ENCODE peak calls at places on chromosome 19, in six cellular contexts. One of them, this sample, is unnamed.
A peak's percentile ranks its signal among the peaks of the same experiment; 100 is the strongest.

GRCh38 chr19:5335593-5335992 is 5.0 kb downstream of the PTPRS start:
- DNase-seq in gastrocnemius medialis: no peak
- DNase-seq in vagina: no peak
- DNase-seq in K562: no peak
- DNase-seq in A549: no peak
- DNase-seq in ovary: no peak
- DNase-seq in this sample: no peak

GRCh38 chr19:30784850-30785459 is 412.8 kb downstream of the ZNF536 start:
- DNase-seq in K562: peak; percentile 74
- DNase-seq in vagina: no peak
- DNase-seq in gastrocnemius medialis: peak; percentile 25
- DNase-seq in ovary: peak; percentile 63
- DNase-seq in A549: peak; percentile 42
- DNase-seq in this sample: peak; percentile 32

GRCh38 chr19:33693678-33694077 is 71.9 kb downstream of the CHST8 start:
- DNase-seq in A549: no peak
- DNase-seq in vagina: no peak
- DNase-seq in K562: no peak
- DNase-seq in ovary: no peak
- DNase-seq in gastrocnemius medialis: no peak
- DNase-seq in this sample: no peak

GRCh38 chr19:13718733-13719132 is 45.6 kb upstream of the MRI1 start:
- DNase-seq in vagina: no peak
- DNase-seq in K562: no peak
- DNase-seq in gastrocnemius medialis: no peak
- DNase-seq in A549: peak; percentile 21
- DNase-seq in ovary: no peak
- DNase-seq in this sample: no peak

GRCh38 chr19:640606-641170 is 1.0 kb downstream of the FGF22 start:
- DNase-seq in A549: no peak
- DNase-seq in gastrocnemius medialis: no peak
- DNase-seq in K562: no peak
- DNase-seq in ovary: no peak
- DNase-seq in vagina: no peak
- DNase-seq in this sample: no peak

GRCh38 chr19:2578391-2578826 is 102.5 kb downstream of the GADD45B start:
- DNase-seq in A549: peak; percentile 42
- DNase-seq in gastrocnemius medialis: no peak
- DNase-seq in ovary: no peak
- DNase-seq in K562: no peak
- DNase-seq in vagina: no peak
- DNase-seq in this sample: peak; percentile 55

GRCh38 chr19:30696514-30696913 is 324.3 kb downstream of the ZNF536 start:
- DNase-seq in vagina: no peak
- DNase-seq in K562: peak; percentile 62
- DNase-seq in ovary: no peak
- DNase-seq in gastrocnemius medialis: no peak
- DNase-seq in A549: peak; percentile 87
- DNase-seq in this sample: no peak

GRCh38 chr19:14554382-14554812 is 17.5 kb downstream of the NDUFB7 start:
- DNase-seq in vagina: no peak
- DNase-seq in gastrocnemius medialis: peak; percentile 55
- DNase-seq in K562: peak; percentile 33
- DNase-seq in A549: no peak
- DNase-seq in ovary: no peak
- DNase-seq in this sample: peak; percentile 73

GRCh38 chr19:35776102-35776788 is 881 bp downstream of the ARHGAP33 start:
- DNase-seq in vagina: no peak
- DNase-seq in A549: no peak
- DNase-seq in K562: no peak
- DNase-seq in gastrocnemius medialis: no peak
- DNase-seq in ovary: peak; percentile 38
- DNase-seq in this sample: no peak

GRCh38 chr19:33000910-33001309 is 28.9 kb downstream of the FAAP24 start:
- DNase-seq in A549: no peak
- DNase-seq in gastrocnemius medialis: no peak
- DNase-seq in ovary: no peak
- DNase-seq in K562: no peak
- DNase-seq in vagina: no peak
- DNase-seq in this sample: no peak

GRCh38 chr19:40762754-40763153 is 11.8 kb downstream of the SNRPA start:
- DNase-seq in K562: no peak
- DNase-seq in gastrocnemius medialis: no peak
- DNase-seq in A549: no peak
- DNase-seq in vagina: no peak
- DNase-seq in ovary: no peak
- DNase-seq in this sample: no peak

GRCh38 chr19:40758491-40758890 is 7.5 kb downstream of the SNRPA start:
- DNase-seq in A549: no peak
- DNase-seq in ovary: no peak
- DNase-seq in gastrocnemius medialis: no peak
- DNase-seq in vagina: no peak
- DNase-seq in K562: no peak
- DNase-seq in this sample: no peak

GRCh38 chr19:40756502-40757110 is 5.6 kb downstream of the SNRPA start:
- DNase-seq in gastrocnemius medialis: no peak
- DNase-seq in vagina: no peak
- DNase-seq in ovary: no peak
- DNase-seq in K562: no peak
- DNase-seq in A549: no peak
- DNase-seq in this sample: no peak

GRCh38 chr19:40755248-40755624 is 4.2 kb downstream of the SNRPA start:
- DNase-seq in ovary: no peak
- DNase-seq in gastrocnemius medialis: no peak
- DNase-seq in A549: no peak
- DNase-seq in K562: no peak
- DNase-seq in vagina: no peak
- DNase-seq in this sample: no peak

GRCh38 chr19:40759352-40759751 is 8.3 kb downstream of the SNRPA start:
- DNase-seq in A549: no peak
- DNase-seq in gastrocnemius medialis: no peak
- DNase-seq in K562: no peak
- DNase-seq in ovary: no peak
- DNase-seq in vagina: no peak
- DNase-seq in this sample: no peak
- H3K9me3 ChIP-seq in A549: no peaks in the 10 kb centered on the region
- H3K9me3 ChIP-seq in gastrocnemius medialis: no peaks in the 10 kb centered on the region
- H3K9me3 ChIP-seq in K562: no peaks in the 10 kb centered on the region
- H3K9me3 ChIP-seq in ovary: no peaks in the 10 kb centered on the region
- H3K9me3 ChIP-seq in vagina: no peaks in the 10 kb centered on the region
- H3K9me3 ChIP-seq in this sample: no peaks in the 10 kb centered on the region

GRCh38 chr19:9144920-9145319 is 4.7 kb downstream of the ZNF317 start:
- DNase-seq in gastrocnemius medialis: no peak
- DNase-seq in vagina: no peak
- DNase-seq in K562: no peak
- DNase-seq in ovary: no peak
- DNase-seq in A549: no peak
- DNase-seq in this sample: no peak

GRCh38 chr19:9139609-9140158 is 513 bp upstream of the ZNF317 start:
- DNase-seq in gastrocnemius medialis: no peak
- DNase-seq in ovary: no peak
- DNase-seq in K562: no peak
- DNase-seq in A549: no peak
- DNase-seq in vagina: no peak
- DNase-seq in this sample: no peak

DNA sequence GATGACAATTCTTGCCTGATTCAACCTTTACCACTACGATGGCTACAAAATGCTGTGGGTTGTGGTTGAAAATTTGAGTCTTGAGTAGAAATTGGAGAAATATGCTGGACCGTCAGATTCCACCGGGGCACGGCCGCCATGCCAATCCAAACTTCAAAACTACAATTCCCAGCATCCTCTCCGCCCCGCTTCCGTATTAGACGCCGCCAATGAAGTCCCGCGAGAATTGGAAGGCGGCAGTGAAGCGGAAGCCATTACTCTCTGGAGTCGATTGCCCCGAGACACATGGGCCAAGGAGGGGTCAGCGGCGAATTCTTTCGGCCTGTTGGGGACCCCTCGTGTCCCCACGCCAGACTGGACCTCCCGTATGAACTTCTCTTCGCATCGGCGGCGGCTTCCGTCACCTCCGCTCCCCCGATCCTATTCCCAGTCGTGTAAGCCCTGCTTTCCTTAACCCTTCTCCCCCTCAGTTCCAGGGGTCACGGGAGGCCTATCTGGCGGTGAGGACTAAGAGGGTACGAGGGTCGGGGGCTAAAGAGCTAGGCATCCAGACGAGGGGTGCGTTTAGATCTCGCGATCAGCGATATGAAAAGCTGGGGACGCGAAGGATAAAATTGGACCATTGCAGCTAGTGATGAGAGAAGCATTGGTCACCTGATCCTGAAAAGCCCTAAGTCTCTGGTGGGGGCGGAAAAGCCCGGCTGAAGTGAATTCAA is at the start of gene ZNF317:
- DNase-seq in A549: peak; percentile 73
- DNase-seq in vagina: no peak
- DNase-seq in K562: peak; percentile 81
- DNase-seq in ovary: peak; percentile 90
- DNase-seq in gastrocnemius medialis: peak; percentile 91
- DNase-seq in this sample: peak; percentile 92
- TF ChIP-seq POLR2A in A549: peak; percentile 56
- TF ChIP-seq POLR2A in vagina: no peak
- TF ChIP-seq POLR2A in K562: peak; percentile 95
- TF ChIP-seq POLR2A in ovary: peak; percentile 54
- TF ChIP-seq POLR2A in gastrocnemius medialis: peak; percentile 28
- TF ChIP-seq POLR2A in this sample: peak; percentile 56

DNA sequence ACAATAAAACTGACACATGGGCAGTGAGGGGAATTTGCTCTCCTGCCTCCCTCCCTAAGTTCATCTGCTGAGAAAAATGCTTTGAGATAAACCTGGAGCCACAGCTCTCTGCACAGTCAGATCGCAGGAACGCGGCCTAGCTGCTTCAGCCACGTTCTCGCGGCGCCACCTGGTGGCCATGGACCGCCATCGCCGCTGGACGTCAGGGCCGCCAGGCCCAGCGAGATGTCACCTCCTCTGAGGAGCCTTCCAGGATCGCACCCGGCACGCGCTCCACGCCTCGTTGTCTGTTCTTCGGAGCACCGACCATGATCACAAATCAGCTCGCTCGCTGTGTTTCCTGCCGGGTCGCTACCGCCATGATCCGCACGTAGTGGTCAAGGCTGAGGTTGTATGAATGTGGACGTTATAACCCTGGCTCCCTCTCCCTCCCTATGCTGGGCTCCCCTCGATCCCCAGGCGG is 20.6 kb upstream of the USP29 start:
- DNase-seq in gastrocnemius medialis: no peak
- DNase-seq in ovary: peak; percentile 90
- DNase-seq in A549: peak; percentile 33
- DNase-seq in vagina: no peak
- DNase-seq in K562: peak; percentile 66
- DNase-seq in this sample: peak; percentile 22
- H3K9me3 ChIP-seq in gastrocnemius medialis: no peaks in the 10 kb centered on the region
- H3K9me3 ChIP-seq in ovary: no peaks in the 10 kb centered on the region
- H3K9me3 ChIP-seq in A549: peaks cover 81% of the 10 kb centered on the region
- H3K9me3 ChIP-seq in vagina: no peaks in the 10 kb centered on the region
- H3K9me3 ChIP-seq in K562: no peaks in the 10 kb centered on the region
- H3K9me3 ChIP-seq in this sample: no peaks in the 10 kb centered on the region

GRCh38 chr19:7873304-7874079 is 698 bp downstream of the PRR36 start:
- DNase-seq in K562: no peak
- DNase-seq in A549: no peak
- DNase-seq in ovary: peak; percentile 44
- DNase-seq in gastrocnemius medialis: no peak
- DNase-seq in vagina: no peak
- DNase-seq in this sample: no peak

GRCh38 chr19:7871530-7872305 is 2.5 kb downstream of the PRR36 start:
- DNase-seq in ovary: peak; percentile 92
- DNase-seq in gastrocnemius medialis: peak; percentile 34
- DNase-seq in K562: peak; percentile 82
- DNase-seq in vagina: no peak
- DNase-seq in A549: peak; percentile 60
- DNase-seq in this sample: peak; percentile 95

GRCh38 chr19:7874857-7875393 is 735 bp upstream of the PRR36 start:
- DNase-seq in A549: no peak
- DNase-seq in ovary: peak; percentile 24
- DNase-seq in gastrocnemius medialis: no peak
- DNase-seq in K562: no peak
- DNase-seq in vagina: no peak
- DNase-seq in this sample: no peak

GRCh38 chr19:7872306-7873204 is 1.6 kb downstream of the PRR36 start:
- DNase-seq in ovary: peak; percentile 55
- DNase-seq in K562: no peak
- DNase-seq in vagina: no peak
- DNase-seq in gastrocnemius medialis: no peak
- DNase-seq in A549: no peak
- DNase-seq in this sample: no peak

DNA sequence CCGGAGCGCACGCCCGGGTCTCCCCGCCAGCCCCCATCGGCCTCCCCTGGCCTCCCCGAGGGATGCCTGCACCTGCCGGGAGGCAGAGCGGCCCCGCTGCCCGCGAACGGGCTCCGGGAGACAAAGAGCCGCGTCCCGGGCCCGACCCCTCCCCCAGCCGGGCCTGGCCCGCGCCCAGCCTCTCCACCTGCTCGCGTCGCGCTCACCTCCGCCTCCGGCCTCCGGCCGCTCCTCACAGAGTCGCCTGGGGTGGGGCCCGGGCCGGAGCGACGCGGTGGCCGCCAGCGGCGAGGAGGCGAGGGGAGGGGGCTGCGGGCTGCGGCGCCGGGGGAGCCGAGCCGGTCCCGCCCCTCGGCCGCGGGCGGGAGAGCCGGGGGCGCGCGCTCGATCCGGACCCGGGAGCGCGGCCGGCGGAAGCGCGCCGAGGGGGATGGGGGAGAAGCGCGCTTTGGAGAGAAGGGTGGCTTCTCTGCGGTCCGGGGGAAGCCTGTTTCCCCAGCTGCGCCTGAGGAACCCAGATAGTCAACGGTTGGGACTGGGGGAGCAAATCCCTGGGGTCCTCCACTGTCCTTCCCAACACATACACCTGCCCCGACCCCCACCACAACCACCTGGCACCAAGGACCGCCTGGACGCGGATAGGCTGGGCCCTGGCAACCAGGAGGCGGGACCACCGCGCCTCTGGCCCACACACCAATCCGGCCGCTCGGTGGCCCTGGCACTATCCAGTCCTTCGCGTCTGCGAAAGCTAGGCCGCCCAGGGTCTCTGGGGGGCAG is at the start of gene PRR36:
- DNase-seq in gastrocnemius medialis: no peak
- DNase-seq in K562: peak; percentile 43
- DNase-seq in ovary: peak; percentile 56
- DNase-seq in vagina: no peak
- DNase-seq in A549: no peak
- DNase-seq in this sample: peak; percentile 69
- TF ChIP-seq POLR2A in gastrocnemius medialis: no peak
- TF ChIP-seq POLR2A in K562: no peak
- TF ChIP-seq POLR2A in ovary: no peak
- TF ChIP-seq POLR2A in vagina: no peak
- TF ChIP-seq POLR2A in A549: no peak
- TF ChIP-seq POLR2A in this sample: no peak

This sample was measured in prostate gland.